ENCODE peak calls at places on chromosome 15, in five cellular contexts. C is right atrium auricular region, V is GM23248, G is LoVo, P is H54. H is an unnamed sample.

GRCh38 chr15:73330206-73331051 is 38.3 kb downstream of the HCN4 start:
- DNase-seq in V (peak), C (no peak), G (no peak), P (no peak), H (no peak)

GRCh38 chr15:66955871-66956585 is 109.4 kb upstream of the SMAD3 start:
- DNase-seq in C (no peak), G (peak), V (peak), P (peak), H (no peak)

GRCh38 chr15:48103647-48104046 is 17.1 kb upstream of the SLC24A5 start:
- DNase-seq in V (no peak), P (no peak), G (no peak), C (no peak), H (peak)

GRCh38 chr15:73937726-73938125 is 11.5 kb downstream of the LOXL1 start:
- DNase-seq in C (no peak), G (no peak), V (no peak), P (no peak), H (no peak)

GRCh38 chr15:31049122-31049521 is 52.4 kb downstream of the TRPM1 start:
- DNase-seq in V (no peak), G (no peak), P (no peak), C (no peak), H (no peak)

GRCh38 chr15:72820278-72820677 is 36.7 kb upstream of the ADPGK start:
- DNase-seq in V (no peak), G (no peak), C (no peak), P (no peak), H (no peak)

GRCh38 chr15:63968122-63968524 is 78.2 kb downstream of the DAPK2 start:
- DNase-seq in V (no peak), G (no peak), C (peak), P (no peak), H (no peak)

GRCh38 chr15:87312221-87312620 is 944.3 kb downstream of the NTRK3 start:
- DNase-seq in P (no peak), G (no peak), V (no peak), C (no peak), H (no peak)

GRCh38 chr15:42359249-42359648 is at the start of gene CAPN3:
- DNase-seq in C (no peak), G (no peak), V (no peak), P (no peak), H (no peak)

GRCh38 chr15:62121273-62122015 is 43.6 kb downstream of the C2CD4B start:
- DNase-seq in G (no peak), V (no peak), P (no peak), C (no peak), H (no peak)

GRCh38 chr15:68019814-68020525 is 34.1 kb upstream of the PIAS1 start:
- DNase-seq in C (peak), V (no peak), G (no peak), P (no peak), H (no peak)

GRCh38 chr15:92807971-92808571 is 92.1 kb upstream of the CHD2 start:
- DNase-seq in V (peak), G (no peak), P (no peak), C (no peak), H (no peak)

GRCh38 chr15:46946953-46947352 is 770.4 kb upstream of the SEMA6D start:
- DNase-seq in G (no peak), V (no peak), C (no peak), P (no peak), H (no peak)

GRCh38 chr15:62457100-62457499 is 292.0 kb upstream of the C2CD4B start:
- DNase-seq in G (no peak), C (no peak), P (no peak), V (no peak), H (no peak)

GRCh38 chr15:100256096-100256984 is 85.4 kb downstream of the ADAMTS17 start:
- DNase-seq in V (no peak), C (peak), G (no peak), P (no peak), H (no peak)

GRCh38 chr15:44340410-44340809 is 51.9 kb downstream of the GOLM2 start:
- DNase-seq in G (no peak), P (peak), V (peak), C (no peak), H (no peak)

GRCh38 chr15:73754461-73754860 is 1.3 kb upstream of the INSYN1 start:
- DNase-seq in P (no peak), V (peak), C (no peak), G (no peak), H (no peak)

GRCh38 chr15:78718257-78718656 is 77.2 kb upstream of the CHRNB4 start:
- DNase-seq in P (no peak), V (no peak), G (no peak), C (no peak), H (no peak)

GRCh38 chr15:50044406-50044805 is 74.6 kb downstream of the ATP8B4 start:
- DNase-seq in G (no peak), P (no peak), V (no peak), C (no peak), H (no peak)

GRCh38 chr15:57432141-57432701 is 55.9 kb downstream of the CGNL1 start:
- DNase-seq in V (peak), P (no peak), C (no peak), G (no peak), H (no peak)

GRCh38 chr15:52790166-52790708 is at the start of gene ONECUT1:
- DNase-seq in C (no peak), P (peak), G (peak), V (peak), H (peak)

GRCh38 chr15:92071030-92071644 is 217.6 kb downstream of the SLCO3A1 start:
- DNase-seq in G (no peak), V (no peak), P (no peak), C (no peak), H (no peak)

GRCh38 chr15:74179983-74180688 is 6.6 kb downstream of the ISLR start:
- DNase-seq in P (peak), C (no peak), G (no peak), V (peak), H (no peak)

GRCh38 chr15:42143866-42144625 is 12.4 kb downstream of the PLA2G4F start:
- DNase-seq in C (no peak), V (no peak), P (no peak), G (no peak), H (no peak)

GRCh38 chr15:39869251-39869650 is 50.8 kb downstream of the GPR176 start:
- DNase-seq in C (no peak), G (no peak), P (no peak), V (no peak), H (no peak)

GRCh38 chr15:59274126-59274970 is 67.7 kb downstream of the LDHAL6B start:
- DNase-seq in P (peak), V (peak), G (peak), C (no peak), H (no peak)

GRCh38 chr15:34065941-34066340 is 26.9 kb upstream of the AVEN start:
- DNase-seq in P (no peak), G (no peak), V (no peak), C (no peak), H (no peak)

GRCh38 chr15:82132116-82132515 is 86.3 kb upstream of the MEX3B start:
- DNase-seq in C (no peak), G (no peak), V (peak), P (no peak), H (no peak)

GRCh38 chr15:35038655-35039534 is 46.2 kb downstream of the NANOGP8 start:
- DNase-seq in G (no peak), P (no peak), C (no peak), V (peak), H (no peak)

GRCh38 chr15:59862191-59863155 is 141.6 kb upstream of the FOXB1 start:
- DNase-seq in C (no peak), P (no peak), V (no peak), G (no peak), H (no peak)

GRCh38 chr15:86650084-86650483 is 570.4 kb downstream of the AGBL1 start:
- DNase-seq in G (peak), P (peak), V (peak), C (no peak), H (no peak)

GRCh38 chr15:70226337-70226980 is 128.7 kb upstream of the TLE3 start:
- DNase-seq in G (no peak), V (no peak), C (no peak), P (no peak), H (no peak)

GRCh38 chr15:34102175-34102925 is 467 bp downstream of the PGBD4 start:
- DNase-seq in P (no peak), G (no peak), C (no peak), V (peak), H (no peak)

GRCh38 chr15:28904023-28904422 is 18.2 kb downstream of the APBA2 start:
- DNase-seq in V (no peak), C (no peak), P (no peak), G (no peak), H (no peak)

GRCh38 chr15:48962662-48963523 is 826 bp downstream of the SHC4 start:
- DNase-seq in G (no peak), P (no peak), C (no peak), V (peak), H (no peak)

GRCh38 chr15:90818251-90819210 is 49.9 kb upstream of the FURIN start:
- DNase-seq in P (no peak), G (no peak), V (no peak), C (no peak), H (peak)